ENCODE peak calls at places on chromosomes 13 and 19, in four cellular contexts. One of them, this sample, is unnamed.

GRCh38 chr19:19865750-19866598 is at the start of gene ZNF253:
- DNase-seq in amniotic epithelial cell: peak
- DNase-seq in KBM-7: no peak
- DNase-seq in mesenteric fat pad: peak
- DNase-seq in this sample: peak

GRCh38 chr19:1401138-1401888 is at the start of gene GAMT:
- DNase-seq in KBM-7: peak
- DNase-seq in mesenteric fat pad: no peak
- DNase-seq in amniotic epithelial cell: no peak
- DNase-seq in this sample: no peak

GRCh38 chr19:28633223-28634030 is 579.5 kb downstream of the UQCRFS1 start:
- DNase-seq in mesenteric fat pad: no peak
- DNase-seq in amniotic epithelial cell: peak
- DNase-seq in KBM-7: peak
- DNase-seq in this sample: peak

GRCh38 chr19:45558399-45558878 is 26.2 kb downstream of the OPA3 start:
- DNase-seq in amniotic epithelial cell: peak
- DNase-seq in mesenteric fat pad: no peak
- DNase-seq in KBM-7: peak
- DNase-seq in this sample: peak

GRCh38 chr19:5001547-5002131 is 32.7 kb downstream of the KDM4B start:
- DNase-seq in mesenteric fat pad: no peak
- DNase-seq in KBM-7: peak
- DNase-seq in amniotic epithelial cell: peak
- DNase-seq in this sample: peak

GRCh38 chr19:47514151-47514868 is 553 bp downstream of the NAPA start:
- DNase-seq in mesenteric fat pad: no peak
- DNase-seq in KBM-7: no peak
- DNase-seq in amniotic epithelial cell: no peak
- DNase-seq in this sample: peak

GRCh38 chr13:75271851-75272250 is 210.1 kb downstream of the TBC1D4 start:
- DNase-seq in KBM-7: no peak
- DNase-seq in amniotic epithelial cell: peak
- DNase-seq in mesenteric fat pad: no peak
- DNase-seq in this sample: no peak

GRCh38 chr13:40058757-40059236 is 403.3 kb downstream of the COG6 start:
- DNase-seq in mesenteric fat pad: no peak
- DNase-seq in KBM-7: no peak
- DNase-seq in amniotic epithelial cell: peak
- DNase-seq in this sample: no peak

GRCh38 chr19:41350735-41351338 is 2.9 kb downstream of the TGFB1 start:
- DNase-seq in amniotic epithelial cell: peak
- DNase-seq in KBM-7: peak
- DNase-seq in mesenteric fat pad: no peak
- DNase-seq in this sample: no peak

GRCh38 chr19:46303702-46304397 is 7.0 kb downstream of the HIF3A start:
- DNase-seq in KBM-7: no peak
- DNase-seq in amniotic epithelial cell: peak
- DNase-seq in mesenteric fat pad: no peak
- DNase-seq in this sample: peak

GRCh38 chr19:16160445-16160942 is 12.8 kb downstream of the CIB3 start:
- DNase-seq in amniotic epithelial cell: no peak
- DNase-seq in mesenteric fat pad: no peak
- DNase-seq in KBM-7: no peak
- DNase-seq in this sample: no peak

GRCh38 chr19:4390017-4390861 is 10.1 kb downstream of the SH3GL1 start:
- DNase-seq in mesenteric fat pad: no peak
- DNase-seq in KBM-7: peak
- DNase-seq in amniotic epithelial cell: peak
- DNase-seq in this sample: peak

GRCh38 chr19:18284710-18285430 is 3.4 kb upstream of the JUND start:
- DNase-seq in KBM-7: no peak
- DNase-seq in mesenteric fat pad: no peak
- DNase-seq in amniotic epithelial cell: no peak
- DNase-seq in this sample: no peak

GRCh38 chr13:46679369-46680180 is 117.4 kb downstream of the ESD start:
- DNase-seq in KBM-7: no peak
- DNase-seq in mesenteric fat pad: no peak
- DNase-seq in amniotic epithelial cell: peak
- DNase-seq in this sample: no peak

GRCh38 chr19:49150106-49150943 is 4.9 kb downstream of the HRC start:
- DNase-seq in mesenteric fat pad: peak
- DNase-seq in KBM-7: peak
- DNase-seq in amniotic epithelial cell: peak
- DNase-seq in this sample: peak

GRCh38 chr19:7793493-7793892 is 30.4 kb downstream of the CLEC4M start:
- DNase-seq in KBM-7: no peak
- DNase-seq in amniotic epithelial cell: no peak
- DNase-seq in mesenteric fat pad: no peak
- DNase-seq in this sample: no peak

GRCh38 chr19:12872941-12873890 is 8.0 kb downstream of the DNASE2 start:
- DNase-seq in KBM-7: peak
- DNase-seq in amniotic epithelial cell: peak
- DNase-seq in mesenteric fat pad: no peak
- DNase-seq in this sample: peak

GRCh38 chr19:7348587-7349230 is at the start of gene ARHGEF18:
- DNase-seq in amniotic epithelial cell: no peak
- DNase-seq in mesenteric fat pad: peak
- DNase-seq in KBM-7: peak
- DNase-seq in this sample: no peak

GRCh38 chr13:46552302-46552680 is 679 bp upstream of the LRCH1 start:
- DNase-seq in mesenteric fat pad: no peak
- DNase-seq in amniotic epithelial cell: no peak
- DNase-seq in KBM-7: no peak
- DNase-seq in this sample: no peak

GRCh38 chr13:100636004-100636403 is 38.6 kb downstream of the TMTC4 start:
- DNase-seq in mesenteric fat pad: no peak
- DNase-seq in amniotic epithelial cell: no peak
- DNase-seq in KBM-7: no peak
- DNase-seq in this sample: no peak

GRCh38 chr19:17103177-17103576 is 27.6 kb downstream of the MYO9B start:
- DNase-seq in mesenteric fat pad: no peak
- DNase-seq in KBM-7: peak
- DNase-seq in amniotic epithelial cell: peak
- DNase-seq in this sample: no peak

GRCh38 chr13:82772802-82773201 is 1109.5 kb downstream of the SLITRK1 start:
- DNase-seq in mesenteric fat pad: no peak
- DNase-seq in KBM-7: no peak
- DNase-seq in amniotic epithelial cell: no peak
- DNase-seq in this sample: no peak

GRCh38 chr13:111577956-111578595 is 257.6 kb downstream of the TEX29 start:
- DNase-seq in KBM-7: no peak
- DNase-seq in amniotic epithelial cell: no peak
- DNase-seq in mesenteric fat pad: no peak
- DNase-seq in this sample: no peak

GRCh38 chr13:30346159-30346788 is 38.9 kb upstream of the KATNAL1 start:
- DNase-seq in amniotic epithelial cell: no peak
- DNase-seq in KBM-7: peak
- DNase-seq in mesenteric fat pad: no peak
- DNase-seq in this sample: no peak

GRCh38 chr13:38348890-38349289 is 761 bp upstream of the UFM1 start:
- DNase-seq in mesenteric fat pad: no peak
- DNase-seq in amniotic epithelial cell: peak
- DNase-seq in KBM-7: no peak
- DNase-seq in this sample: peak

GRCh38 chr19:37218592-37218935 is 550 bp downstream of the ZNF383 start:
- DNase-seq in KBM-7: no peak
- DNase-seq in amniotic epithelial cell: peak
- DNase-seq in mesenteric fat pad: no peak
- DNase-seq in this sample: no peak

GRCh38 chr13:112849500-112849899 is 119.5 kb upstream of the MCF2L start:
- DNase-seq in KBM-7: no peak
- DNase-seq in mesenteric fat pad: peak
- DNase-seq in amniotic epithelial cell: peak
- DNase-seq in this sample: peak

GRCh38 chr13:73168993-73169401 is 110.2 kb downstream of the KLF5 start:
- DNase-seq in mesenteric fat pad: no peak
- DNase-seq in KBM-7: no peak
- DNase-seq in amniotic epithelial cell: no peak
- DNase-seq in this sample: peak

GRCh38 chr19:8323781-8324185 is 2.5 kb downstream of the RPS28 start:
- DNase-seq in KBM-7: no peak
- DNase-seq in amniotic epithelial cell: no peak
- DNase-seq in mesenteric fat pad: no peak
- DNase-seq in this sample: no peak

This sample was measured in islet precursor cell.